ENCODE peak calls at places on chromosomes 6 and 20, in eight cellular contexts. F is IMR-90, N is fibroblast of lung, C is mammary epithelial cell, I is hepatocyte, O is PC-3, M is K562, H is H9. R is an unnamed sample.
A peak's percentile ranks its signal among the peaks of the same experiment; 100 is the strongest.

GRCh38 chr20:47181056-47181862 is 175.2 kb downstream of the ZMYND8 start:
- DNase-seq in C (peak; percentile 72), M (peak; percentile 66), I (peak; percentile 60), H (peak; percentile 70), N (peak; percentile 69), F (peak; percentile 83), O (peak; percentile 89), R (peak; percentile 36)

GRCh38 chr6:139820191-139820590 is 445.7 kb upstream of the CITED2 start:
- DNase-seq in H (no peak), N (peak; percentile 79), I (peak; percentile 10), M (no peak), C (peak; percentile 8), O (peak; percentile 62), F (peak; percentile 81), R (no peak)

GRCh38 chr20:9349256-9349655 is 165.1 kb upstream of the LAMP5 start:
- DNase-seq in F (no peak), M (no peak), C (no peak), H (no peak), N (no peak), O (no peak), I (no peak), R (no peak)

GRCh38 chr6:75296811-75297779 is 12.5 kb upstream of the TMEM30A start:
- DNase-seq in C (peak; percentile 38), M (peak; percentile 34), I (peak; percentile 73), N (peak; percentile 80), H (no peak), O (peak; percentile 61), F (peak; percentile 71), R (peak; percentile 68)

GRCh38 chr6:44002071-44002590 is 125.1 kb downstream of the MRPL14 start:
- DNase-seq in C (no peak), F (no peak), I (peak; percentile 26), H (peak; percentile 85), O (no peak), N (no peak), M (no peak), R (peak; percentile 97)

GRCh38 chr20:4152696-4153235 is 137.4 kb upstream of the RNF24 start:
- DNase-seq in H (no peak), N (peak; percentile 32), M (no peak), C (no peak), F (peak; percentile 64), O (peak; percentile 27), I (no peak), R (no peak)

GRCh38 chr6:106609699-106610098 is 19.6 kb downstream of the RTN4IP1 start:
- DNase-seq in H (peak; percentile 58), I (peak; percentile 50), C (peak; percentile 26), F (no peak), N (no peak), O (peak; percentile 44), M (no peak), R (peak; percentile 32)

GRCh38 chr6:81215092-81215432 is 537.4 kb downstream of the TENT5A start:
- DNase-seq in M (no peak), C (no peak), H (peak; percentile 28), N (no peak), I (no peak), F (no peak), O (no peak), R (no peak)

GRCh38 chr6:37190159-37190535 is 20.2 kb downstream of the PIM1 start:
- DNase-seq in I (no peak), C (no peak), F (peak; percentile 44), H (no peak), M (no peak), O (no peak), N (no peak), R (no peak)

GRCh38 chr6:15132854-15133670 is 112.8 kb upstream of the JARID2 start:
- DNase-seq in C (peak; percentile 99), N (peak; percentile 48), M (no peak), H (no peak), I (peak; percentile 73), O (peak; percentile 97), F (peak; percentile 90), R (no peak)

GRCh38 chr6:30614843-30615218 is 2.2 kb downstream of the PPP1R10 start:
- DNase-seq in H (peak; percentile 89), C (peak; percentile 93), I (peak; percentile 96), M (peak; percentile 88), O (peak; percentile 95), F (peak; percentile 98), N (peak; percentile 99), R (peak; percentile 96)

GRCh38 chr6:91299544-91300491 is 712.9 kb upstream of the MAP3K7 start:
- DNase-seq in N (peak; percentile 94), I (peak; percentile 49), C (no peak), M (no peak), O (peak; percentile 9), H (peak; percentile 76), F (peak; percentile 73), R (peak; percentile 81)

GRCh38 chr6:17519120-17519519 is 81.0 kb upstream of the FAM8A1 start:
- DNase-seq in I (no peak), H (no peak), M (no peak), O (no peak), F (peak; percentile 53), C (no peak), N (peak; percentile 19), R (no peak)

GRCh38 chr6:3209114-3210023 is 18.1 kb downstream of the TUBB2B start:
- DNase-seq in I (peak; percentile 95), O (peak; percentile 99), H (peak; percentile 95), N (peak; percentile 93), M (peak; percentile 96), C (peak; percentile 99), F (peak; percentile 98), R (peak; percentile 62)
- TF ChIP-seq CTCF in I (peak; percentile 48), O (peak; percentile 52), H (peak; percentile 17), N (peak; percentile 18), M (peak; percentile 84), C (no peak), F (peak; percentile 54), R (no peak)

GRCh38 chr6:35071347-35071994 is 69.7 kb downstream of the TCP11 start:
- DNase-seq in I (no peak), O (no peak), F (no peak), N (no peak), C (peak; percentile 37), M (no peak), H (no peak), R (no peak)

GRCh38 chr6:35073211-35073610 is 67.9 kb downstream of the TCP11 start:
- DNase-seq in C (no peak), M (no peak), H (no peak), N (no peak), I (no peak), F (no peak), O (no peak), R (no peak)

GRCh38 chr6:35072051-35072697 is 69.0 kb downstream of the TCP11 start:
- DNase-seq in H (no peak), O (no peak), N (no peak), F (no peak), C (no peak), I (no peak), M (no peak), R (no peak)

GRCh38 chr6:35073766-35074471 is 67.2 kb downstream of the TCP11 start:
- DNase-seq in F (no peak), M (no peak), N (no peak), I (no peak), O (no peak), H (no peak), C (no peak), R (no peak)

GRCh38 chr6:35072698-35073055 is 68.5 kb downstream of the TCP11 start:
- DNase-seq in F (no peak), O (no peak), M (no peak), C (no peak), I (no peak), H (no peak), N (no peak), R (no peak)
- H2AFZ ChIP-seq in F (no peak overlapping the region), O (no peak overlapping the region), M (no peak overlapping the region), C (no peak overlapping the region), I (no peak overlapping the region), H (no peak overlapping the region), N (no peak overlapping the region), R (no peak overlapping the region)

GRCh38 chr6:56869346-56869745 is 85.6 kb upstream of the BEND6 start:
- DNase-seq in N (no peak), I (no peak), F (no peak), C (no peak), H (no peak), O (no peak), M (no peak), R (no peak)

GRCh38 chr6:56877922-56878321 is 77.0 kb upstream of the BEND6 start:
- DNase-seq in C (no peak), N (no peak), H (no peak), I (no peak), M (no peak), F (no peak), O (no peak), R (no peak)

GRCh38 chr6:56875961-56876360 is 78.9 kb upstream of the BEND6 start:
- DNase-seq in N (no peak), C (no peak), O (peak; percentile 61), H (no peak), M (no peak), I (peak; percentile 65), F (peak; percentile 26), R (no peak)

GRCh38 chr6:56875523-56875922 is 79.4 kb upstream of the BEND6 start:
- DNase-seq in O (no peak), H (no peak), M (no peak), N (no peak), F (no peak), C (no peak), I (no peak), R (no peak)

DNA sequence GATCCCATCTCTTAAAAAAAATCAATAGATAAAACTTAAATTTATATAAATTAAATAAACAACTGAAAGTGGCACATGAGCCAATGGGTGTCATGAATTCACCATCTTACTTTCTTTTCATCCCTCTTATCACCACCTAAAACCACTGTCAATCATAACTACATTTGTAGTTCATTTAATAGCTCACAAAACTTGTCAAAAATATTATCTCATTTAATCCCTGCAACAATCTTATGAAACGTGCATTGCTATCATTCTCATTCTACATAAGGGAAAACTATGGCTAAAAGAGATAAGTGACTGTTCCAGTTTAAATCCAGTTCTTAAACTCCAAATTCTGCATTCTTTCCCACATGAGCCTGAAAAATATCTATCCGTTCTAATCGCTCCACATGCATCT is 80.6 kb upstream of the BEND6 start:
- DNase-seq in O (no peak), H (no peak), N (no peak), C (no peak), F (no peak), I (no peak), M (no peak), R (no peak)
- TF ChIP-seq CTCF in O (no peak), H (no peak), N (no peak), C (no peak), F (no peak), I (no peak), M (no peak), R (no peak)

DNA sequence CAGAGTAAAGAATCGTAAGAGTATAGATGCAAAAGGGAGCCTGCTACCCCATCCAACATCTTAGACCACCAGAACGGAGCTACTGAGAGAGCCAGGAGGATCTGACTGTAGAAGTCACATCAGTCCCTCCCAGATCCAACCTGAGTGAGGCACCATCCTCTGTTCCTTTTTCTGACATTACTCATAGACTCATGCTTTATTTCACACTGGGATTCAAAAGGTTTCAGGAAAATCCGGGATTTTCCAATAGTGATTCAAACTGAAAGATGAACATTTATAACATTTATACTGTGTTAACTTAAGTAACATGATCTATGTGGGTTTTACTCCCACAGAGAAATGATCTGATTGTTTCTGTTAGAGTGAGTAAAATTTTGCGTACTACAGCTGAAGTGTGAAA is 868.6 kb upstream of the GJE1 start:
- DNase-seq in N (no peak), H (no peak), F (peak; percentile 46), C (peak; percentile 52), O (peak; percentile 20), M (no peak), I (no peak), R (no peak)
- H2AFZ ChIP-seq in N (peak overlapping the region; percentile 7), H (no peak overlapping the region), F (peak overlapping the region; percentile 64), C (no peak overlapping the region), O (peak overlapping the region; percentile 3), M (no peak overlapping the region), I (no peak overlapping the region), R (peak overlapping the region; percentile 18)